ENCODE peak calls at places on chromosomes 5 and 9, in eight cellular contexts. A is RWPE1; M is ELR; W is heart right ventricle; K is stimulated activated CD4-positive, alpha-beta T cell treated with anti-CD3 and anti-CD28 coated beads, Interleukin-4, amount 100 ng/mL, for 24 hours; V is renal cortical epithelial cell; H is hepatocyte; J is activated T-cell treated with anti-CD3 and anti-CD28 coated beads, Interleukin-2, amount 50 U/mL, for 72 hours. S is an unnamed sample.

GRCh38 chr5:40429258-40430111 is 250.2 kb upstream of the PTGER4 start:
- DNase-seq in H (no peak), W (peak), V (no peak), A (peak), J (no peak), K (no peak), M (peak), S (peak)

GRCh38 chr9:101369286-101369685 is 15.5 kb downstream of the BAAT start:
- DNase-seq in M (peak), H (no peak), K (no peak), J (no peak), A (no peak), W (no peak), V (peak), S (peak)

GRCh38 chr9:116090030-116090770 is 63.4 kb upstream of the PAPPA start:
- DNase-seq in A (no peak), J (no peak), H (no peak), K (no peak), V (no peak), M (peak), W (no peak), S (peak)

GRCh38 chr5:113760486-113760885 is 247.0 kb downstream of the YTHDC2 start:
- DNase-seq in H (no peak), V (no peak), J (no peak), K (no peak), M (no peak), A (peak), W (no peak), S (peak)

GRCh38 chr9:38186372-38187115 is 117.5 kb upstream of the SHB start:
- DNase-seq in V (peak), J (no peak), W (no peak), K (no peak), M (no peak), H (no peak), A (no peak), S (peak)

GRCh38 chr9:109098960-109099308 is 20.8 kb downstream of the TMEM245 start:
- DNase-seq in H (peak), M (no peak), J (no peak), V (no peak), K (no peak), A (no peak), W (no peak), S (no peak)

GRCh38 chr5:51172853-51173635 is 210.2 kb upstream of the ISL1 start:
- DNase-seq in H (no peak), M (no peak), J (no peak), W (no peak), K (no peak), V (no peak), A (no peak), S (no peak)

GRCh38 chr9:122200960-122201635 is 27.7 kb downstream of the LHX6 start:
- DNase-seq in V (no peak), M (peak), W (no peak), K (no peak), A (no peak), H (no peak), J (no peak), S (peak)

GRCh38 chr5:172918421-172919371 is 40.5 kb upstream of the RPL26L1 start:
- DNase-seq in A (no peak), K (no peak), H (no peak), W (no peak), V (no peak), M (no peak), J (no peak), S (no peak)

GRCh38 chr5:59799668-59800374 is 93.7 kb downstream of the PDE4D start:
- DNase-seq in M (peak), W (no peak), J (peak), K (peak), V (peak), H (peak), A (peak), S (peak)

GRCh38 chr5:142246-142810 is 49.0 kb upstream of the LRRC14B start:
- DNase-seq in V (no peak), W (no peak), K (no peak), H (no peak), A (no peak), J (no peak), M (no peak), S (no peak)

GRCh38 chr5:13378073-13378472 is 566.4 kb downstream of the DNAH5 start:
- DNase-seq in V (peak), J (no peak), W (no peak), M (no peak), A (no peak), H (no peak), K (no peak), S (peak)

GRCh38 chr5:24110019-24110615 is 534.7 kb downstream of the CDH10 start:
- DNase-seq in W (no peak), K (no peak), H (peak), M (peak), J (no peak), A (peak), V (peak), S (peak)

GRCh38 chr5:125719681-125720676 is 703.2 kb upstream of the GRAMD2B start:
- DNase-seq in M (no peak), H (peak), W (no peak), K (no peak), V (peak), A (no peak), J (no peak), S (peak)

S was measured in kidney tubule cell.